ENCODE peak calls at places on chromosome 2, in six cellular contexts. One of them, this sample, is unnamed.

GRCh38 chr2:174699993-174700766 is 64.1 kb downstream of the CHRNA1 start:
- DNase-seq in GF-D8: peak
- DNase-seq in HEK293T: peak
- DNase-seq in CD8-positive, alpha-beta memory T cell: no peak
- DNase-seq in COR-L47: peak
- DNase-seq in stimulated activated CD8-positive, alpha-beta memory T cell treated with anti-CD3 and anti-CD28 coated beads, Interleukin-4, amount 100 ng/mL, for 4 hours: no peak
- DNase-seq in this sample: no peak

GRCh38 chr2:240983361-240983995 is 14.9 kb upstream of the SNED1 start:
- DNase-seq in CD8-positive, alpha-beta memory T cell: peak
- DNase-seq in HEK293T: peak
- DNase-seq in GF-D8: no peak
- DNase-seq in COR-L47: peak
- DNase-seq in stimulated activated CD8-positive, alpha-beta memory T cell treated with anti-CD3 and anti-CD28 coated beads, Interleukin-4, amount 100 ng/mL, for 4 hours: no peak
- DNase-seq in this sample: no peak

GRCh38 chr2:20650412-20650879 is 452 bp downstream of the HS1BP3 start:
- DNase-seq in COR-L47: peak
- DNase-seq in HEK293T: peak
- DNase-seq in GF-D8: no peak
- DNase-seq in CD8-positive, alpha-beta memory T cell: peak
- DNase-seq in stimulated activated CD8-positive, alpha-beta memory T cell treated with anti-CD3 and anti-CD28 coated beads, Interleukin-4, amount 100 ng/mL, for 4 hours: no peak
- DNase-seq in this sample: no peak

GRCh38 chr2:99555410-99555809 is 65.6 kb upstream of the REV1 start:
- DNase-seq in CD8-positive, alpha-beta memory T cell: no peak
- DNase-seq in stimulated activated CD8-positive, alpha-beta memory T cell treated with anti-CD3 and anti-CD28 coated beads, Interleukin-4, amount 100 ng/mL, for 4 hours: no peak
- DNase-seq in COR-L47: no peak
- DNase-seq in HEK293T: no peak
- DNase-seq in GF-D8: peak
- DNase-seq in this sample: no peak

GRCh38 chr2:11775384-11775783 is 29.0 kb downstream of the LPIN1 start:
- DNase-seq in COR-L47: no peak
- DNase-seq in HEK293T: no peak
- DNase-seq in GF-D8: no peak
- DNase-seq in CD8-positive, alpha-beta memory T cell: no peak
- DNase-seq in stimulated activated CD8-positive, alpha-beta memory T cell treated with anti-CD3 and anti-CD28 coated beads, Interleukin-4, amount 100 ng/mL, for 4 hours: no peak
- DNase-seq in this sample: no peak

GRCh38 chr2:207779523-207779922 is 9.8 kb upstream of the FZD5 start:
- DNase-seq in COR-L47: no peak
- DNase-seq in GF-D8: no peak
- DNase-seq in CD8-positive, alpha-beta memory T cell: no peak
- DNase-seq in HEK293T: no peak
- DNase-seq in stimulated activated CD8-positive, alpha-beta memory T cell treated with anti-CD3 and anti-CD28 coated beads, Interleukin-4, amount 100 ng/mL, for 4 hours: no peak
- DNase-seq in this sample: no peak

GRCh38 chr2:70668911-70669310 is 99.1 kb downstream of the ADD2 start:
- DNase-seq in CD8-positive, alpha-beta memory T cell: no peak
- DNase-seq in COR-L47: no peak
- DNase-seq in GF-D8: no peak
- DNase-seq in stimulated activated CD8-positive, alpha-beta memory T cell treated with anti-CD3 and anti-CD28 coated beads, Interleukin-4, amount 100 ng/mL, for 4 hours: no peak
- DNase-seq in HEK293T: no peak
- DNase-seq in this sample: no peak

GRCh38 chr2:41870257-41870570 is 177.6 kb upstream of the PKDCC start:
- DNase-seq in CD8-positive, alpha-beta memory T cell: no peak
- DNase-seq in GF-D8: no peak
- DNase-seq in HEK293T: no peak
- DNase-seq in COR-L47: no peak
- DNase-seq in stimulated activated CD8-positive, alpha-beta memory T cell treated with anti-CD3 and anti-CD28 coated beads, Interleukin-4, amount 100 ng/mL, for 4 hours: no peak
- DNase-seq in this sample: no peak

GRCh38 chr2:82498777-82499443 is 1960.2 kb downstream of the SUCLG1 start:
- DNase-seq in GF-D8: no peak
- DNase-seq in COR-L47: no peak
- DNase-seq in stimulated activated CD8-positive, alpha-beta memory T cell treated with anti-CD3 and anti-CD28 coated beads, Interleukin-4, amount 100 ng/mL, for 4 hours: no peak
- DNase-seq in CD8-positive, alpha-beta memory T cell: no peak
- DNase-seq in HEK293T: no peak
- DNase-seq in this sample: no peak

GRCh38 chr2:237677951-237678481 is 50.6 kb downstream of the LRRFIP1 start:
- DNase-seq in GF-D8: peak
- DNase-seq in HEK293T: no peak
- DNase-seq in CD8-positive, alpha-beta memory T cell: no peak
- DNase-seq in stimulated activated CD8-positive, alpha-beta memory T cell treated with anti-CD3 and anti-CD28 coated beads, Interleukin-4, amount 100 ng/mL, for 4 hours: no peak
- DNase-seq in COR-L47: no peak
- DNase-seq in this sample: no peak

GRCh38 chr2:182097571-182097970 is 111.9 kb downstream of the PPP1R1C start:
- DNase-seq in stimulated activated CD8-positive, alpha-beta memory T cell treated with anti-CD3 and anti-CD28 coated beads, Interleukin-4, amount 100 ng/mL, for 4 hours: no peak
- DNase-seq in CD8-positive, alpha-beta memory T cell: no peak
- DNase-seq in HEK293T: no peak
- DNase-seq in GF-D8: no peak
- DNase-seq in COR-L47: no peak
- DNase-seq in this sample: no peak

GRCh38 chr2:74531666-74532065 is 1.9 kb downstream of the HTRA2 start:
- DNase-seq in GF-D8: no peak
- DNase-seq in CD8-positive, alpha-beta memory T cell: no peak
- DNase-seq in COR-L47: no peak
- DNase-seq in stimulated activated CD8-positive, alpha-beta memory T cell treated with anti-CD3 and anti-CD28 coated beads, Interleukin-4, amount 100 ng/mL, for 4 hours: no peak
- DNase-seq in HEK293T: no peak
- DNase-seq in this sample: peak

GRCh38 chr2:232458051-232458660 is 2.2 kb downstream of the ALPI start:
- DNase-seq in stimulated activated CD8-positive, alpha-beta memory T cell treated with anti-CD3 and anti-CD28 coated beads, Interleukin-4, amount 100 ng/mL, for 4 hours: no peak
- DNase-seq in GF-D8: no peak
- DNase-seq in HEK293T: no peak
- DNase-seq in COR-L47: no peak
- DNase-seq in CD8-positive, alpha-beta memory T cell: peak
- DNase-seq in this sample: peak